ENCODE peak calls at places on chromosomes 11 and 22, in eight cellular contexts. Y is globus pallidus, V is SW 1271, E is GM13976, O is right lobe of liver, P is DMS153, N is NCI-H1105, G is psoas muscle. T is an unnamed sample.
A peak's percentile ranks its signal among the peaks of the same experiment; 100 is the strongest.

GRCh38 chr11:35418847-35419712 is at the start of gene SLC1A2:
- DNase-seq in V (no peak), O (no peak), N (peak; percentile 34), P (no peak), E (peak; percentile 43), Y (peak; percentile 66), G (peak; percentile 28), T (no peak)

GRCh38 chr11:114078423-114078822 is 18.9 kb downstream of the ZBTB16 start:
- DNase-seq in N (no peak), E (no peak), P (no peak), G (no peak), O (no peak), Y (no peak), V (no peak), T (no peak)

GRCh38 chr11:96097844-96098421 is 174.0 kb upstream of the MTMR2 start:
- DNase-seq in Y (no peak), E (no peak), G (no peak), P (no peak), O (no peak), V (no peak), N (no peak), T (no peak)

GRCh38 chr11:125215951-125216350 is 51.4 kb downstream of the PKNOX2 start:
- DNase-seq in P (no peak), O (no peak), N (no peak), G (no peak), V (no peak), Y (no peak), E (no peak), T (no peak)

GRCh38 chr22:46502776-46503175 is 34.6 kb downstream of the CELSR1 start:
- DNase-seq in E (no peak), N (no peak), P (no peak), Y (no peak), V (no peak), G (no peak), O (no peak), T (no peak)

GRCh38 chr11:86014221-86014620 is 54.7 kb downstream of the PICALM start:
- DNase-seq in G (no peak), O (no peak), V (no peak), N (no peak), E (no peak), P (no peak), Y (peak; percentile 7), T (no peak)

GRCh38 chr11:9859491-9860305 is 195.8 kb downstream of the SWAP70 start:
- DNase-seq in G (no peak), O (no peak), P (no peak), N (no peak), Y (no peak), E (no peak), V (no peak), T (no peak)

GRCh38 chr11:8019671-8020597 is 32.8 kb downstream of the EIF3F start:
- DNase-seq in E (peak; percentile 56), O (peak; percentile 42), N (peak; percentile 2), G (peak; percentile 38), P (no peak), Y (no peak), V (no peak), T (no peak)

GRCh38 chr11:123217897-123218296 is 22.8 kb upstream of the CLMP start:
- DNase-seq in N (no peak), G (no peak), Y (no peak), P (no peak), V (no peak), O (no peak), E (no peak), T (no peak)

GRCh38 chr11:3809624-3809928 is 1.2 kb downstream of the PGAP2 start:
- DNase-seq in O (no peak), N (no peak), G (no peak), V (no peak), P (no peak), Y (no peak), E (no peak), T (no peak)

GRCh38 chr11:17686185-17686980 is 33.0 kb upstream of the MYOD1 start:
- DNase-seq in O (no peak), P (no peak), G (peak; percentile 67), V (no peak), Y (no peak), E (no peak), N (no peak), T (no peak)

GRCh38 chr22:35742342-35743100 is 24.8 kb downstream of the APOL5 start:
- DNase-seq in O (no peak), E (no peak), Y (no peak), N (no peak), V (peak; percentile 69), P (no peak), G (no peak), T (no peak)

GRCh38 chr11:74671520-74672196 is 59.6 kb downstream of the CHRDL2 start:
- DNase-seq in V (no peak), E (no peak), O (no peak), Y (no peak), G (no peak), N (no peak), P (no peak), T (no peak)

T was measured in NCI-H774.